ENCODE peak calls at places on chromosomes 7 and 10, in six cellular contexts. M, G, X, V, W and C are unnamed samples.

GRCh38 chr7:40757097-40757496 is 622.3 kb downstream of the SUGCT start:
- DNase-seq in X (no peak), V (no peak), G (no peak), W (no peak), M (no peak), C (no peak)

GRCh38 chr7:81869670-81870069 is 99.8 kb upstream of the HGF start:
- DNase-seq in W (no peak), X (no peak), G (no peak), V (no peak), M (no peak), C (no peak)

GRCh38 chr7:24665564-24666294 is 91.5 kb downstream of the GSDME start:
- DNase-seq in M (peak; percentile 19), V (peak; percentile 51), G (peak; percentile 58), X (no peak), W (peak; percentile 59), C (no peak)

GRCh38 chr10:119198438-119198837 is 8.9 kb upstream of the GRK5 start:
- DNase-seq in W (peak; percentile 41), G (no peak), X (no peak), M (no peak), V (no peak), C (no peak)

GRCh38 chr10:97416565-97416964 is 9.4 kb upstream of the PGAM1 start:
- DNase-seq in W (no peak), M (no peak), V (no peak), X (peak; percentile 43), G (no peak), C (no peak)

GRCh38 chr7:47394751-47395252 is 187.1 kb downstream of the TNS3 start:
- DNase-seq in W (no peak), M (no peak), X (no peak), V (no peak), G (no peak), C (peak; percentile 47)

GRCh38 chr7:158413962-158414961 is 173.4 kb downstream of the PTPRN2 start:
- DNase-seq in V (no peak), G (no peak), W (no peak), X (no peak), M (no peak), C (peak; percentile 58)

GRCh38 chr10:53045315-53045714 is 272.7 kb upstream of the MBL2 start:
- DNase-seq in X (no peak), V (no peak), G (no peak), M (no peak), W (no peak), C (no peak)

GRCh38 chr10:117214401-117214800 is 17.1 kb downstream of the KCNK18 start:
- DNase-seq in V (no peak), W (no peak), M (no peak), X (no peak), G (no peak), C (no peak)

GRCh38 chr7:28155964-28156363 is 24.6 kb downstream of the JAZF1 start:
- DNase-seq in W (no peak), G (no peak), V (no peak), X (no peak), M (no peak), C (no peak)

GRCh38 chr10:74544106-74544505 is 282.3 kb upstream of the KAT6B start:
- DNase-seq in X (no peak), V (no peak), M (no peak), W (no peak), G (no peak), C (no peak)

GRCh38 chr10:125840955-125841354 is 17.6 kb downstream of the BCCIP start:
- DNase-seq in X (no peak), W (no peak), G (no peak), M (no peak), V (no peak), C (no peak)